ENCODE peak calls at places on chromosomes 12 and 14, in five cellular contexts. H is ureter, R is renal cortical epithelial cell, X is ACHN, V is cardiac muscle cell. Z is an unnamed sample.

GRCh38 chr12:1670815-1671268 is 20.0 kb upstream of the ADIPOR2 start:
- DNase-seq in H (no peak), R (peak; percentile 49), X (no peak), V (no peak), Z (peak; percentile 59)

GRCh38 chr12:65725376-65725775 is 98.9 kb upstream of the HMGA2 start:
- DNase-seq in H (no peak), R (peak; percentile 71), X (no peak), V (no peak), Z (peak; percentile 55)

GRCh38 chr12:6684609-6685008 is 4.6 kb downstream of the ZNF384 start:
- DNase-seq in H (no peak), R (peak; percentile 19), X (peak; percentile 63), V (peak; percentile 50), Z (no peak)

GRCh38 chr14:57464013-57464730 is 29.5 kb downstream of the CCDC198 start:
- DNase-seq in H (no peak), R (peak; percentile 72), X (peak; percentile 91), V (no peak), Z (no peak)

GRCh38 chr14:100145682-100146464 is 13.6 kb downstream of the DEGS2 start:
- DNase-seq in H (no peak), R (no peak), X (no peak), V (no peak), Z (no peak)

GRCh38 chr12:106282457-106283097 is 20.0 kb upstream of the TCP11L2 start:
- DNase-seq in H (no peak), R (peak; percentile 44), X (peak; percentile 73), V (peak; percentile 75), Z (peak; percentile 76)

GRCh38 chr14:71308671-71309070 is 401.4 kb downstream of the PCNX1 start:
- DNase-seq in H (no peak), R (no peak), X (no peak), V (no peak), Z (no peak)

GRCh38 chr12:131131808-131132117 is 178.1 kb downstream of the ADGRD1 start:
- DNase-seq in H (no peak), R (no peak), X (no peak), V (no peak), Z (no peak)

GRCh38 chr14:78152246-78153068 is 17.7 kb upstream of the NRXN3 start:
- DNase-seq in H (no peak), R (no peak), X (no peak), V (no peak), Z (peak; percentile 44)

GRCh38 chr12:124264089-124264795 is 30.7 kb upstream of the RFLNA start:
- DNase-seq in H (no peak), R (no peak), X (no peak), V (no peak), Z (no peak)

GRCh38 chr12:19158909-19159308 is 29.4 kb downstream of the PLEKHA5 start:
- DNase-seq in H (no peak), R (peak; percentile 70), X (no peak), V (peak; percentile 69), Z (no peak)

GRCh38 chr12:8461426-8461825 is 5.7 kb downstream of the CLEC6A start:
- DNase-seq in H (no peak), R (no peak), X (no peak), V (no peak), Z (no peak)

GRCh38 chr12:120367924-120368788 is 808 bp downstream of the MSI1 start:
- DNase-seq in H (no peak), R (no peak), X (no peak), V (no peak), Z (no peak)

GRCh38 chr12:50488801-50489200 is 16.0 kb upstream of the DIP2B start:
- DNase-seq in H (no peak), R (no peak), X (no peak), V (no peak), Z (no peak)

GRCh38 chr14:68796418-68797101 is 3.7 kb upstream of the ZFP36L1 start:
- DNase-seq in H (no peak), R (no peak), X (no peak), V (no peak), Z (no peak)

GRCh38 chr12:49503674-49504180 is 35.1 kb upstream of the KCNH3 start:
- DNase-seq in H (no peak), R (peak; percentile 96), X (peak; percentile 73), V (peak; percentile 72), Z (peak; percentile 99)

GRCh38 chr14:99201351-99202073 is 70.5 kb downstream of the BCL11B start:
- DNase-seq in H (no peak), R (no peak), X (no peak), V (no peak), Z (no peak)

GRCh38 chr14:55052259-55052930 is 948 bp downstream of the MAPK1IP1L start:
- DNase-seq in H (no peak), R (peak; percentile 59), X (peak; percentile 8), V (peak; percentile 54), Z (peak; percentile 39)

GRCh38 chr14:39265741-39266588 is 32.2 kb downstream of the MIA2 start:
- DNase-seq in H (peak; percentile 63), R (peak; percentile 82), X (peak; percentile 26), V (peak; percentile 54), Z (peak; percentile 83)

GRCh38 chr12:123363743-123364531 is 710 bp downstream of the SBNO1 start:
- DNase-seq in H (no peak), R (peak; percentile 37), X (peak; percentile 65), V (peak; percentile 17), Z (peak; percentile 29)

Z was measured in bronchial epithelial cell.